ENCODE peak calls at places on chromosome 20, in seven cellular contexts. F is endothelial cell, G is astrocyte of the spinal cord, J is astrocyte of the hippocampus, K is naive B cell, H is aorta, P is GM18507. B is an unnamed sample.

GRCh38 chr20:48953653-48954052 is 32.1 kb downstream of the ARFGEF2 start:
- DNase-seq in F (no peak), K (no peak), P (no peak), H (no peak), G (no peak), J (no peak), B (no peak)

GRCh38 chr20:10565191-10565921 is 108.4 kb downstream of the JAG1 start:
- DNase-seq in G (peak), H (no peak), F (no peak), P (no peak), J (peak), K (no peak), B (no peak)

GRCh38 chr20:38210741-38211140 is 45.7 kb upstream of the TGM2 start:
- DNase-seq in G (peak), J (peak), P (no peak), K (no peak), H (peak), F (no peak), B (no peak)

GRCh38 chr20:17757496-17757895 is 57.7 kb downstream of the BANF2 start:
- DNase-seq in J (no peak), G (no peak), F (no peak), K (no peak), H (no peak), P (no peak), B (no peak)

GRCh38 chr20:41052742-41053419 is 24.3 kb downstream of the TOP1 start:
- DNase-seq in J (no peak), G (peak), K (no peak), P (no peak), H (no peak), F (no peak), B (no peak)

GRCh38 chr20:62675156-62675871 is 33.0 kb downstream of the SLCO4A1 start:
- DNase-seq in J (no peak), K (no peak), F (no peak), P (no peak), G (no peak), H (no peak), B (no peak)

GRCh38 chr20:32385541-32385940 is 27.4 kb downstream of the ASXL1 start:
- DNase-seq in H (no peak), K (no peak), F (no peak), P (no peak), J (no peak), G (no peak), B (no peak)

GRCh38 chr20:49712918-49713778 is 530 bp downstream of the B4GALT5 start:
- DNase-seq in P (no peak), G (no peak), J (no peak), K (peak), H (peak), F (peak), B (peak)

GRCh38 chr20:57652865-57653545 is 32.8 kb upstream of the ZBP1 start:
- DNase-seq in G (no peak), H (peak), F (peak), J (peak), P (no peak), K (no peak), B (peak)

GRCh38 chr20:2140561-2140960 is 38.9 kb downstream of the STK35 start:
- DNase-seq in P (no peak), F (no peak), G (no peak), K (no peak), J (no peak), H (peak), B (no peak)

GRCh38 chr20:37567671-37568588 is 40.3 kb upstream of the BLCAP start:
- DNase-seq in P (no peak), K (no peak), G (peak), J (no peak), F (no peak), H (no peak), B (no peak)

GRCh38 chr20:46666306-46666705 is 15.0 kb upstream of the SLC13A3 start:
- DNase-seq in J (no peak), H (no peak), K (no peak), P (no peak), G (no peak), F (no peak), B (no peak)

GRCh38 chr20:36404435-36404978 is 98.4 kb downstream of the DLGAP4 start:
- DNase-seq in P (no peak), F (no peak), G (no peak), J (no peak), K (no peak), H (no peak), B (no peak)

GRCh38 chr20:60565093-60565492 is 606.9 kb downstream of the CDH26 start:
- DNase-seq in J (no peak), H (no peak), G (no peak), P (no peak), K (no peak), F (no peak), B (no peak)

GRCh38 chr20:38727602-38728236 is 3.4 kb downstream of the SLC32A1 start:
- DNase-seq in F (no peak), K (no peak), H (no peak), J (no peak), P (no peak), G (no peak), B (no peak)

GRCh38 chr20:48831702-48832422 is 4.1 kb upstream of the PREX1 start:
- DNase-seq in G (no peak), J (peak), F (no peak), P (no peak), H (peak), K (no peak), B (no peak)

GRCh38 chr20:4470375-4470774 is 251.3 kb upstream of the PRND start:
- DNase-seq in K (no peak), P (no peak), G (peak), F (no peak), H (no peak), J (peak), B (no peak)

GRCh38 chr20:34232494-34233087 is 8.6 kb upstream of the ASIP start:
- DNase-seq in K (no peak), J (no peak), F (no peak), H (no peak), P (no peak), G (no peak), B (no peak)

GRCh38 chr20:40565681-40566040 is 123.4 kb downstream of the MAFB start:
- DNase-seq in J (no peak), H (no peak), G (no peak), F (no peak), K (no peak), P (no peak), B (no peak)

GRCh38 chr20:4053516-4053919 is 38.2 kb upstream of the RNF24 start:
- DNase-seq in P (no peak), H (no peak), K (no peak), J (peak), G (peak), F (no peak), B (no peak)

GRCh38 chr20:37377346-37378081 is 31.6 kb downstream of the SRC start:
- DNase-seq in H (no peak), P (no peak), G (no peak), K (no peak), J (no peak), F (no peak), B (no peak)

GRCh38 chr20:53917145-53918009 is 153.0 kb downstream of the BCAS1 start:
- DNase-seq in G (no peak), P (no peak), K (no peak), F (no peak), H (peak), J (peak), B (no peak)

GRCh38 chr20:31508517-31509244 is 5.6 kb upstream of the HM13 start:
- DNase-seq in F (no peak), G (no peak), K (no peak), P (no peak), J (no peak), H (no peak), B (no peak)

GRCh38 chr20:60749804-60750602 is 502.1 kb upstream of the CDH4 start:
- DNase-seq in K (no peak), F (no peak), G (no peak), P (no peak), H (no peak), J (no peak), B (no peak)

GRCh38 chr20:37236462-37236861 is 25.2 kb downstream of the GHRH start:
- DNase-seq in H (no peak), G (no peak), J (no peak), K (no peak), P (no peak), F (no peak), B (no peak)

GRCh38 chr20:38307371-38308046 is 3.6 kb downstream of the BPI start:
- DNase-seq in J (peak), K (no peak), G (peak), P (no peak), F (no peak), H (no peak), B (no peak)

GRCh38 chr20:10671850-10672578 is 1.8 kb downstream of the JAG1 start:
- DNase-seq in H (peak), P (no peak), K (no peak), G (peak), F (peak), J (peak), B (peak)

GRCh38 chr20:63315982-63316491 is 23.1 kb downstream of the COL20A1 start:
- DNase-seq in P (no peak), J (no peak), H (no peak), K (no peak), G (no peak), F (no peak), B (peak)

GRCh38 chr20:63691711-63692435 is 4.6 kb upstream of the TNFRSF6B start:
- DNase-seq in K (no peak), F (no peak), H (peak), J (no peak), P (no peak), G (no peak), B (peak)

GRCh38 chr20:51249215-51249614 is 226.3 kb upstream of the KCNG1 start:
- DNase-seq in J (peak), F (no peak), H (no peak), G (no peak), P (no peak), K (no peak), B (no peak)

GRCh38 chr20:63501818-63502670 is 3.2 kb upstream of the EEF1A2 start:
- DNase-seq in P (no peak), J (no peak), G (no peak), K (no peak), H (peak), F (no peak), B (no peak)